ENCODE peak calls at places on chromosome 2, in five cellular contexts. H, S, R, U and E are unnamed samples.

GRCh38 chr2:221671515-221671914 is 99.4 kb upstream of the EPHA4 start:
- DNase-seq in U (no peak), S (no peak), H (no peak), R (no peak), E (no peak)

GRCh38 chr2:240204431-240205276 is 64.2 kb upstream of the OTOS start:
- DNase-seq in S (no peak), H (peak), R (no peak), U (no peak), E (no peak)

GRCh38 chr2:8627692-8628085 is 54.2 kb upstream of the ID2 start:
- DNase-seq in H (no peak), R (no peak), U (no peak), S (no peak), E (no peak)

GRCh38 chr2:147844691-147845607 is at the start of gene ACVR2A:
- DNase-seq in R (peak), H (peak), U (peak), S (peak), E (peak)

GRCh38 chr2:150095361-150095760 is 392.1 kb downstream of the RND3 start:
- DNase-seq in S (no peak), H (no peak), U (no peak), R (no peak), E (no peak)

GRCh38 chr2:37683926-37684780 is 12.7 kb upstream of the CDC42EP3 start:
- DNase-seq in R (no peak), S (no peak), H (no peak), U (no peak), E (no peak)

GRCh38 chr2:88933980-88934379 is 242.5 kb downstream of the RPIA start:
- DNase-seq in R (no peak), H (no peak), S (no peak), U (no peak), E (no peak)

GRCh38 chr2:79294994-79295393 is 135.4 kb upstream of the REG3A start:
- DNase-seq in S (no peak), H (no peak), U (no peak), R (no peak), E (no peak)

GRCh38 chr2:51424418-51424817 is 392.5 kb upstream of the NRXN1 start:
- DNase-seq in H (no peak), S (peak), R (no peak), U (no peak), E (no peak)
- TF ChIP-seq CTCF in H (no peak), S (peak), R (no peak), U (no peak), E (no peak)

GRCh38 chr2:143177081-143177786 is 48.0 kb downstream of the ARHGAP15 start:
- DNase-seq in S (no peak), H (no peak), R (peak), U (no peak), E (no peak)

GRCh38 chr2:143169105-143169504 is 39.9 kb downstream of the ARHGAP15 start:
- DNase-seq in S (no peak), R (no peak), H (no peak), U (no peak), E (no peak)

GRCh38 chr2:143175435-143175834 is 46.2 kb downstream of the ARHGAP15 start:
- DNase-seq in U (no peak), S (no peak), H (no peak), R (no peak), E (no peak)

GRCh38 chr2:143176606-143177005 is 47.4 kb downstream of the ARHGAP15 start:
- DNase-seq in H (no peak), U (no peak), R (peak), S (no peak), E (no peak)

GRCh38 chr2:143171817-143172216 is 42.6 kb downstream of the ARHGAP15 start:
- DNase-seq in U (no peak), H (no peak), S (no peak), R (no peak), E (no peak)
- TF ChIP-seq CTCF in U (no peak), H (peak), S (peak), R (no peak), E (no peak)

GRCh38 chr2:170930132-170931109 is 1.4 kb downstream of the GORASP2 start:
- DNase-seq in U (no peak), R (peak), S (no peak), H (no peak), E (no peak)

GRCh38 chr2:170929686-170930050 is 615 bp downstream of the GORASP2 start:
- DNase-seq in H (no peak), U (no peak), R (peak), S (peak), E (peak)

GRCh38 chr2:170932166-170932565 is 3.1 kb downstream of the GORASP2 start:
- DNase-seq in S (no peak), H (no peak), U (no peak), R (no peak), E (no peak)

GRCh38 chr2:170928824-170929685 is at the start of gene GORASP2:
- DNase-seq in H (peak), S (peak), R (peak), U (peak), E (peak)

DNA sequence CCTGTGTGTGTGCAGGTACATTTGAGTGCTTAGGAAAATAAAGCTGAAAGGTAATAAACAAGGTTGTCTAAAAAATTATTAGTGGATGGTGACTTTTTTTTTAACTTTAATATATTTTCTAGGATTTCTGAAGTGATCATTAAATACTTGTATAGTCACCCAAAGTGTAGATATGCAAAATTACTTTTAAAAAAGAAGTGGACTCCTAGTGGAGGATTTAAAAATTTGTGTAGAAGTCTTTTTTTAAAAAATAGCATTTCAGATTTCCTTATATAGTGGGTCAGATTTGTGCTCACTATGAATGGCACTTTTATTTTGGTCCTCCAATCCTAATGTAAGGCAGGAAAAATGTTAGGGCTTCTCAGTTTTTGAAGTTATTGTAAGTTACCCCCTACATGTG is 3.9 kb downstream of the GORASP2 start:
- DNase-seq in S (no peak), U (no peak), H (no peak), R (no peak), E (no peak)
- TF ChIP-seq CTCF in S (no peak), U (no peak), H (no peak), R (no peak), E (no peak)

GRCh38 chr2:132439703-132440398 is 23.2 kb downstream of the GPR39 start:
- DNase-seq in H (no peak), S (no peak), R (no peak), U (no peak), E (no peak)
- TF ChIP-seq CTCF in H (no peak), S (no peak), R (no peak), U (no peak), E (no peak)

GRCh38 chr2:176681584-176682115 is 412.4 kb downstream of the MTX2 start:
- DNase-seq in H (no peak), R (no peak), U (no peak), S (no peak), E (no peak)

GRCh38 chr2:176680916-176681315 is 411.7 kb downstream of the MTX2 start:
- DNase-seq in U (no peak), R (no peak), S (no peak), H (no peak), E (no peak)

GRCh38 chr2:176678571-176678970 is 409.3 kb downstream of the MTX2 start:
- DNase-seq in U (no peak), R (no peak), H (no peak), S (no peak), E (no peak)

GRCh38 chr2:176677746-176678145 is 408.5 kb downstream of the MTX2 start:
- DNase-seq in U (no peak), R (no peak), H (no peak), S (no peak), E (no peak)

DNA sequence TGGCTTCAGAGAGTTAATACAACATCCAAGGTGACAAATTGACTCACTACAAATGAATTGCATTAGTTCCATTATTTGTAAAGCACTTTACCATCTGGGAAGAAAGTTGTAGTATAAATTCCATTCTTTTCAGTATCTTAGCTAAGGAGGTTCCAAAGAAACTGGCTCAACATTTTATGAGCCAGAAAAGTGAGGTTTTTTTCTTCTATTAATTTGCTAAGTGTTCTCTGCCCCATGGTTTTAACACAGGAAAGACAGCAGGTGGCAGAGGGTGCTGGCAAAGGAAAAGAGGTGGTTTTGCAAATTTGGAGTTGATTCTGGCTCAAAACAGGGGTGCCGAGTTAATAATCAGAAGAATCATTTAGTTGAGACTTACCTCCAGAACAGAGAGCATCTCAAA is 410.1 kb downstream of the MTX2 start:
- DNase-seq in U (no peak), R (no peak), H (no peak), S (no peak), E (no peak)
- TF ChIP-seq CTCF in U (no peak), R (no peak), H (no peak), S (no peak), E (no peak)

GRCh38 chr2:42359894-42360483 is 1.0 kb downstream of the COX7A2L start:
- DNase-seq in S (no peak), H (no peak), U (no peak), R (no peak), E (no peak)

GRCh38 chr2:42360493-42360889 is 526 bp downstream of the COX7A2L start:
- DNase-seq in U (no peak), R (no peak), H (no peak), S (no peak), E (no peak)

GRCh38 chr2:42359304-42359749 is 1.7 kb downstream of the COX7A2L start:
- DNase-seq in S (no peak), H (no peak), R (peak), U (no peak), E (no peak)

GRCh38 chr2:42361728-42362298 is 796 bp upstream of the COX7A2L start:
- DNase-seq in R (peak), H (no peak), U (no peak), S (no peak), E (no peak)

DNA sequence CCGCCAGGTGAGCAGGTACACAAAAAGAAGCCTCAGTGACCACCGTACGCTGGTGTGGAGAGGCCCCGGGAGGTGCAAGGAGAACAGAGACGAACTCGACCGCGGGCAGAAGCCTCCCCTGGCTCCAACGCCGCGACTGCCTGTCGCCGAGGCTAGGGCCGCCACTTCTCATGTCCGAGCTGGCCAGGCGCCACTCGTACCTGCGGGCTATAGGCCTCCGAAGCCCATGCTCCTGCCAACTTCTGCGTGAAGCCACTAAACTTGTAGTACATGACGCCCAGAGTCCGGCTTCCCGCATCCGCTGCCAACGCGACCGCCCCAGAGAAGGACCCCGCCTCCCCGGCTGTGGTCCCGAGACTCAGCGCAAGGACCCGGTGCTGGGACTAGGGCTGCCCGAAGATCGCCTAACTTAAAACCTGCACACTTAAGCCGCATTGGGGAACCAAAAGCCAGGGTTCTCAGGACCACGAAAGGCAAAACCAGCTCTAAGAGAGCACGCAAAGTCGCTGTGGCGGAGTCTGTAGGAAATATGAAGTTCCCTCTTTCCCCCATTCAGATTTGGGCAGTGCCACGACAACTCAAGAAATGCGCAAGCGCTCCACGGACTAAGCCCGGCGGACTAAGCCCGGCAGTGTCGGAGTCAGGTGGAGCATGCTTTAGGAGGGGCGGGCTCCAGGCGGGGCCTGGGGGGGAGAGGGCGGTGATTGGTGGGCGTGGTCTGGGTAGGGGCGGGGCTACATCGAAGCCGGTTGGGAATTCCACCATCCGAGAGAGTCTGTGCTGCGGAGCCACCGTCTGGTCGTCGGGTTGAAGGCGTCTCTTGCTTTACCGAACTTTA is at the start of gene COX7A2L:
- DNase-seq in U (peak), R (peak), H (peak), S (peak), E (peak)
- TF ChIP-seq CTCF in U (peak), R (no peak), H (peak), S (no peak), E (no peak)

GRCh38 chr2:1833046-1833445 is 88.7 kb upstream of the PXDN start:
- DNase-seq in H (peak), U (no peak), S (no peak), R (no peak), E (no peak)

GRCh38 chr2:1831617-1831970 is 87.3 kb upstream of the PXDN start:
- DNase-seq in H (no peak), S (no peak), R (no peak), U (no peak), E (no peak)

GRCh38 chr2:1829831-1830230 is 85.5 kb upstream of the PXDN start:
- DNase-seq in U (no peak), R (no peak), S (no peak), H (no peak), E (no peak)

GRCh38 chr2:1833726-1834125 is 89.4 kb upstream of the PXDN start:
- DNase-seq in H (no peak), R (no peak), S (no peak), U (no peak), E (no peak)

GRCh38 chr2:1830936-1831616 is 86.8 kb upstream of the PXDN start:
- DNase-seq in H (no peak), U (no peak), S (no peak), R (no peak), E (no peak)
- TF ChIP-seq CTCF in H (no peak), U (no peak), S (no peak), R (no peak), E (no peak)

GRCh38 chr2:20013061-20013721 is 723 bp upstream of the MATN3 start:
- DNase-seq in S (no peak), U (no peak), R (no peak), H (no peak), E (no peak)
- TF ChIP-seq CTCF in S (no peak), U (no peak), R (no peak), H (no peak), E (no peak)